ENCODE peak calls at places on chromosomes 5 and 9, in eight cellular contexts. Q is HCT116, O is MCF 10A, X is glutamatergic neuron, T is WTC11, D is kidney epithelial cell, R is Peyer's patch, Y is hepatocyte. A is an unnamed sample.

GRCh38 chr5:75616961-75617660 is 5.9 kb downstream of the ANKDD1B start:
- DNase-seq in Q (no peak), O (no peak), X (no peak), T (no peak), D (no peak), R (no peak), Y (peak; percentile 40), A (no peak)

GRCh38 chr5:132540764-132541163 is 2.6 kb downstream of the IL5 start:
- DNase-seq in Q (no peak), O (no peak), X (no peak), T (no peak), D (no peak), R (no peak), Y (no peak), A (no peak)

GRCh38 chr5:149301744-149302380 is 30.2 kb downstream of the AFAP1L1 start:
- DNase-seq in Q (no peak), O (no peak), X (no peak), T (no peak), D (no peak), R (no peak), Y (no peak), A (no peak)

GRCh38 chr5:179907570-179908324 is at the start of gene TBC1D9B:
- DNase-seq in Q (no peak), O (peak; percentile 73), X (peak; percentile 70), T (peak; percentile 60), D (no peak), R (peak; percentile 83), Y (peak; percentile 90), A (no peak)

GRCh38 chr9:75615284-75615683 is 275.2 kb upstream of the PCSK5 start:
- DNase-seq in Q (no peak), O (peak; percentile 62), X (no peak), T (no peak), D (no peak), R (no peak), Y (peak; percentile 23), A (no peak)

GRCh38 chr5:33212439-33212838 is 228.3 kb upstream of the TARS1 start:
- DNase-seq in Q (no peak), O (no peak), X (no peak), T (no peak), D (no peak), R (no peak), Y (no peak), A (no peak)

GRCh38 chr5:177452688-177453638 is 6.3 kb downstream of the PRR7 start:
- DNase-seq in Q (no peak), O (no peak), X (no peak), T (no peak), D (no peak), R (no peak), Y (no peak), A (no peak)

GRCh38 chr5:77777911-77778310 is 1.8 kb upstream of the TBCA start:
- DNase-seq in Q (no peak), O (no peak), X (no peak), T (no peak), D (no peak), R (no peak), Y (no peak), A (no peak)

GRCh38 chr9:83537331-83538171 is 650 bp downstream of the FRMD3 start:
- DNase-seq in Q (no peak), O (no peak), X (peak; percentile 34), T (peak; percentile 34), D (no peak), R (peak; percentile 60), Y (peak; percentile 24), A (no peak)

GRCh38 chr9:137497921-137498719 is 39.0 kb upstream of the NSMF start:
- DNase-seq in Q (no peak), O (no peak), X (no peak), T (no peak), D (no peak), R (peak; percentile 56), Y (no peak), A (no peak)

GRCh38 chr5:149605998-149606721 is 24.9 kb downstream of the ARHGEF37 start:
- DNase-seq in Q (peak; percentile 90), O (peak; percentile 99), X (no peak), T (no peak), D (peak; percentile 87), R (peak; percentile 77), Y (peak; percentile 60), A (no peak)

DNA sequence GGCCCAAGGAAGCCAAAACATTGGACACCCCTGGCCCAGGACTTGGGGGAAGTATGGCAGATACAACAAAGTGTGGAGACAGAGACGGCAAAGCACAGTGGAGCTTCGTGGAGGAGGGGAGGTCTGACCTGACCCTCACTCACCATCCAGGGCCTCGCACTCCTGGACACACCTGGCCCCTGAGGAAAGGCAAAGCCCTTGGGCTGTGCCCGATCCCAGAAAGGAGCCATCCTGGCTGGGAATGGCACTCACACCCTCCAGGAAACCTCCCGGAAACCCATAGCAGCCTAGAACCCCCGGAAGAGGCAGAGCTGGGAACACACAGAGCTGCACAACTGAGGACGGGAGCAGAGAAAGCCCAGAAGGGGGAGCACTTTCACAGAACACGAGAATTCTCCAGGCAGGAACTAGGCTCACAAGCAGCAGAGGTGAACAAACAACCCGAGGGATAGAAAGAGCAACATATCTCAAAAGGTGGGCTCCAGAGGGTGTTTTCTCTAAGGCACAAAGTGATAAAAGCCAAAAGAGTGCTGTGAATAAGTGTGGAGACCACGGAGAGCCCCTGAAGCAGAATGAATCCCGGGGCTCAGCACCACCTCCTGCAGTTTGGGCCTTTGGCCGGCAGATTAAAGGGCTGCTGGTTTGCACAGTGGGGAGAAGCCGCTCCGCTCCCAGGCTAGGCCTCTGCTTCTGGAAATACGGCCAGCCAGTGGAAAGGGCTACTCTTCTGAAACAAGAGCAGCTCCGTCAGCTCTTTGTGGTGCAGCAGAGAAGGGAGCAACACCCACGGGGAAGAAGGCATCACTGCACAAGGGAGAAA is 108.2 kb downstream of the UBE2R2 start:
- DNase-seq in Q (peak; percentile 16), O (peak; percentile 67), X (peak; percentile 63), T (peak; percentile 69), D (peak; percentile 14), R (no peak), Y (peak; percentile 68), A (no peak)
- TF ChIP-seq CTCF in Q (peak; percentile 60), O (peak; percentile 43), X (peak; percentile 49), T (peak; percentile 36), D (peak; percentile 67), R (peak; percentile 52), Y (peak; percentile 63), A (peak; percentile 75)

DNA sequence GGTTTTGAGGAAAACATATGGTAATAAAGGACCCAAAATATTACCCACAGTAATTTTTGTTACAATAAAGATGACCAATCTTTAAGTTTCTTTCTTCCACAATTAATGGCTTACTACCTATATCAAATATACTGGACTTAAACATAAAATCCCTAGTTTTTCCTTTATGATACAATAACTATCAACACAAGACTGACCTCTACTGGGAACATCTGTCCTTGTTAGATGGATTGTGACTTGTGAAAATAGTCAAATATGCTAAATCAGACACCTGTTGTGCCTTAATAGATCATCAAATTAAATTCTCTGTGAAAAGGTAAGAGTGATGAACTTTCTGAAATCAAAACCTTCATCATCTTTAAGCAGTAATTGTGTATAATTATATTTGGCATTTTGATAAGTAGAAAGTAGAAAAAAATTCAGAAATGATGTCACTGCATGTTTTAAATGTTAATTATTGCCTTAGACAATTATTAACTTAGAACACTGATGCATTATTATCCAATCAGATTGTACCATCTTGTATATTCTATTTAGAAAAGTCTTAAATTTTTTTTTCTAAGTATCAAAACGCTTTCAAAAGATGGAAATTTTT is 113.6 kb downstream of the DEPDC1B start:
- DNase-seq in Q (peak; percentile 2), O (peak; percentile 8), X (no peak), T (no peak), D (no peak), R (no peak), Y (peak; percentile 28), A (peak; percentile 16)
- TF ChIP-seq CTCF in Q (peak; percentile 19), O (peak; percentile 11), X (no peak), T (no peak), D (peak; percentile 19), R (no peak), Y (peak; percentile 64), A (peak; percentile 50)

GRCh38 chr5:5352675-5353074 is 69.8 kb upstream of the ICE1 start:
- DNase-seq in Q (no peak), O (no peak), X (no peak), T (no peak), D (no peak), R (no peak), Y (no peak), A (no peak)

GRCh38 chr5:5350101-5350500 is 72.4 kb upstream of the ICE1 start:
- DNase-seq in Q (no peak), O (peak; percentile 36), X (no peak), T (no peak), D (no peak), R (no peak), Y (peak; percentile 66), A (no peak)

GRCh38 chr5:5356765-5357164 is 65.7 kb upstream of the ICE1 start:
- DNase-seq in Q (no peak), O (no peak), X (no peak), T (no peak), D (no peak), R (no peak), Y (no peak), A (no peak)

GRCh38 chr5:5351288-5352089 is 71.0 kb upstream of the ICE1 start:
- DNase-seq in Q (peak; percentile 13), O (peak; percentile 82), X (no peak), T (no peak), D (no peak), R (no peak), Y (peak; percentile 67), A (no peak)

DNA sequence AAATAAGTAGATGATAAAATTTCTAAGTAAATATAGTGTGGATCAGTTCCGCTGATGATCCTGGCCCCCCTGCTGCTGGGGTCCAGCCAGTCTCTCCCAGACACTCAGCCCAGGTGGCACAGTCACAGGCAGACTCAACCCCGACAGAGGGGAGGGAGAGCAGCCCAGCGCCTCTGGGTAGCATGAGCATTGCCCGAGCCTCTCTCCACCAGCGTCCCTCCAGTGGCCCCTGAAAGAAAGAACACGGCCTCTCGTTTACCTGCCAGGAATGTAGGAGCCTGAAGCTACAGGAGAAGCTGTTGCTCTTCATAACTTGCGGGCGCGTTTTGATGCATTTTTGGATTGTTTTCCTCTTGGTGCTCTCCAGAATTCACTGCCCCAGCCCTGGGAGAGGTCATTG is 68.8 kb upstream of the ICE1 start:
- DNase-seq in Q (no peak), O (no peak), X (no peak), T (peak; percentile 35), D (no peak), R (no peak), Y (no peak), A (no peak)
- TF ChIP-seq CTCF in Q (no peak), O (no peak), X (no peak), T (no peak), D (no peak), R (no peak), Y (no peak), A (no peak)

GRCh38 chr9:94807556-94807955 is 81.1 kb downstream of the AOPEP start:
- DNase-seq in Q (no peak), O (no peak), X (no peak), T (no peak), D (no peak), R (no peak), Y (no peak), A (peak; percentile 42)

GRCh38 chr9:94805585-94805984 is 79.1 kb downstream of the AOPEP start:
- DNase-seq in Q (peak; percentile 33), O (peak; percentile 93), X (no peak), T (no peak), D (no peak), R (no peak), Y (peak; percentile 66), A (peak; percentile 80)

GRCh38 chr9:94804917-94805544 is 78.5 kb downstream of the AOPEP start:
- DNase-seq in Q (no peak), O (peak; percentile 56), X (no peak), T (no peak), D (no peak), R (no peak), Y (no peak), A (no peak)

GRCh38 chr9:94804316-94804715 is 77.8 kb downstream of the AOPEP start:
- DNase-seq in Q (no peak), O (no peak), X (no peak), T (no peak), D (no peak), R (no peak), Y (no peak), A (no peak)

GRCh38 chr9:94806307-94806893 is 79.9 kb downstream of the AOPEP start:
- DNase-seq in Q (no peak), O (no peak), X (no peak), T (no peak), D (no peak), R (no peak), Y (peak; percentile 37), A (peak; percentile 66)
- TF ChIP-seq CTCF in Q (no peak), O (no peak), X (no peak), T (no peak), D (no peak), R (no peak), Y (no peak), A (no peak)